ENCODE peak calls at places on chromosomes 12 and 14, in ten cellular contexts. A is activated T-helper 1 cell treated with Interleukin-2 at 50 U/mL for 16 hours; I is OCI-LY7; T is A549; W is mesendoderm; Q is CD4-positive, alpha-beta T cell; J is GM19239; H is effector memory CD4-positive, alpha-beta T cell; C is endothelial cell of umbilical vein; P is NCI-H460. F is an unnamed sample.

GRCh38 chr12:19125325-19125724 is 4.2 kb upstream of the PLEKHA5 start:
- DNase-seq in A (no peak), I (no peak), T (no peak), W (no peak), Q (no peak), J (no peak), H (no peak), C (no peak), P (no peak), F (no peak)

GRCh38 chr12:60020068-60020467 is 424.2 kb downstream of the SLC16A7 start:
- DNase-seq in A (no peak), I (no peak), T (no peak), W (no peak), Q (no peak), J (no peak), H (no peak), C (no peak), P (no peak), F (no peak)

GRCh38 chr12:1318327-1319031 is 275.9 kb downstream of the FBXL14 start:
- DNase-seq in A (no peak), I (peak), T (no peak), W (peak), Q (no peak), J (no peak), H (no peak), C (no peak), P (no peak), F (no peak)

GRCh38 chr12:51686727-51687126 is 95.7 kb downstream of the SCN8A start:
- DNase-seq in A (no peak), I (no peak), T (no peak), W (no peak), Q (no peak), J (no peak), H (no peak), C (peak), P (no peak), F (no peak)

GRCh38 chr12:24424376-24424775 is 474.9 kb upstream of the SOX5 start:
- DNase-seq in A (no peak), I (no peak), T (no peak), W (no peak), Q (no peak), J (no peak), H (no peak), C (no peak), P (no peak), F (no peak)

GRCh38 chr12:107679346-107679745 is 6.3 kb upstream of the PWP1 start:
- DNase-seq in A (no peak), I (no peak), T (no peak), W (no peak), Q (no peak), J (no peak), H (no peak), C (no peak), P (no peak), F (no peak)

GRCh38 chr14:32494566-32495434 is 165.7 kb downstream of the AKAP6 start:
- DNase-seq in A (no peak), I (no peak), T (no peak), W (peak), Q (no peak), J (no peak), H (no peak), C (no peak), P (no peak), F (no peak)

GRCh38 chr12:63164911-63165310 is 13.9 kb upstream of the AVPR1A start:
- DNase-seq in A (no peak), I (no peak), T (no peak), W (no peak), Q (no peak), J (no peak), H (no peak), C (no peak), P (no peak), F (no peak)

GRCh38 chr14:63713058-63713457 is 14.8 kb downstream of the SGPP1 start:
- DNase-seq in A (no peak), I (no peak), T (no peak), W (no peak), Q (no peak), J (no peak), H (no peak), C (peak), P (no peak), F (no peak)

GRCh38 chr12:120242971-120243699 is 22.4 kb downstream of the PXN start:
- DNase-seq in A (no peak), I (no peak), T (no peak), W (no peak), Q (no peak), J (no peak), H (no peak), C (no peak), P (no peak), F (no peak)

GRCh38 chr12:18323159-18323558 is 61.8 kb downstream of the PIK3C2G start:
- DNase-seq in A (no peak), I (no peak), T (no peak), W (no peak), Q (no peak), J (no peak), H (no peak), C (no peak), P (no peak), F (no peak)

GRCh38 chr12:65696227-65696626 is 128.1 kb upstream of the HMGA2 start:
- DNase-seq in A (no peak), I (no peak), T (peak), W (no peak), Q (no peak), J (no peak), H (no peak), C (peak), P (no peak), F (no peak)

GRCh38 chr12:110270125-110270962 is 10.7 kb upstream of the ATP2A2 start:
- DNase-seq in A (no peak), I (no peak), T (peak), W (peak), Q (no peak), J (no peak), H (no peak), C (no peak), P (no peak), F (no peak)

GRCh38 chr14:37599527-37600368 is 4.3 kb downstream of the TTC6 start:
- DNase-seq in A (no peak), I (no peak), T (no peak), W (peak), Q (no peak), J (no peak), H (no peak), C (no peak), P (no peak), F (no peak)

GRCh38 chr12:89544730-89545184 is 18.9 kb upstream of the POC1B start:
- DNase-seq in A (no peak), I (no peak), T (peak), W (peak), Q (no peak), J (no peak), H (no peak), C (peak), P (no peak), F (peak)

GRCh38 chr14:101088395-101088667 is 184.8 kb upstream of the RTL1 start:
- DNase-seq in A (no peak), I (no peak), T (no peak), W (no peak), Q (no peak), J (no peak), H (no peak), C (no peak), P (no peak), F (no peak)

GRCh38 chr12:14965221-14965620 is 3.8 kb upstream of the ARHGDIB start:
- DNase-seq in A (no peak), I (no peak), T (no peak), W (no peak), Q (no peak), J (no peak), H (no peak), C (no peak), P (no peak), F (no peak)

GRCh38 chr14:36773558-36773957 is 111.9 kb downstream of the PAX9 start:
- DNase-seq in A (no peak), I (no peak), T (peak), W (peak), Q (no peak), J (no peak), H (no peak), C (no peak), P (peak), F (no peak)

GRCh38 chr12:105453306-105453705 is 122.8 kb downstream of the C12orf75 start:
- DNase-seq in A (no peak), I (no peak), T (no peak), W (no peak), Q (no peak), J (no peak), H (no peak), C (no peak), P (no peak), F (no peak)

GRCh38 chr12:119365451-119365850 is 30.9 kb downstream of the CCDC60 start:
- DNase-seq in A (no peak), I (no peak), T (no peak), W (no peak), Q (no peak), J (no peak), H (no peak), C (no peak), P (no peak), F (no peak)

GRCh38 chr12:45959728-45960127 is 30.6 kb downstream of the SCAF11 start:
- DNase-seq in A (no peak), I (no peak), T (no peak), W (no peak), Q (no peak), J (no peak), H (no peak), C (no peak), P (no peak), F (no peak)

GRCh38 chr14:68793734-68794129 is 865 bp upstream of the ZFP36L1 start:
- DNase-seq in A (no peak), I (peak), T (no peak), W (no peak), Q (no peak), J (no peak), H (no peak), C (no peak), P (no peak), F (no peak)

GRCh38 chr12:57236925-57237652 is 7.6 kb downstream of the SHMT2 start:
- DNase-seq in A (no peak), I (no peak), T (no peak), W (peak), Q (no peak), J (no peak), H (no peak), C (no peak), P (no peak), F (no peak)

GRCh38 chr12:5694759-5695409 is 250.2 kb downstream of the ANO2 start:
- DNase-seq in A (no peak), I (no peak), T (no peak), W (no peak), Q (no peak), J (no peak), H (no peak), C (peak), P (no peak), F (no peak)

GRCh38 chr14:65206448-65207096 is 104.3 kb upstream of the MAX start:
- DNase-seq in A (no peak), I (peak), T (no peak), W (no peak), Q (no peak), J (peak), H (no peak), C (no peak), P (no peak), F (no peak)

GRCh38 chr12:27304856-27305255 is 27.8 kb upstream of the BMAL2 start:
- DNase-seq in A (no peak), I (no peak), T (no peak), W (no peak), Q (no peak), J (no peak), H (no peak), C (peak), P (no peak), F (no peak)